ENCODE peak calls at places on chromosomes 16 and 17, in seven cellular contexts. I is ovary, E is GM10248, O is sigmoid colon, J is nephron progenitor cell, K is kidney, N is endodermal cell. T is an unnamed sample.

GRCh38 chr16:57087003-57087402 is 5.4 kb upstream of the CPNE2 start:
- DNase-seq in N (no peak), I (no peak), O (no peak), K (no peak), E (no peak), J (no peak), T (no peak)

GRCh38 chr16:86572041-86572521 is 5.5 kb downstream of the FOXC2 start:
- DNase-seq in K (peak; percentile 29), E (no peak), O (peak; percentile 51), I (no peak), N (peak; percentile 50), J (no peak), T (no peak)

GRCh38 chr16:69928856-69929400 is 22.2 kb upstream of the CLEC18A start:
- DNase-seq in I (no peak), K (no peak), O (no peak), J (no peak), E (no peak), N (no peak), T (no peak)

GRCh38 chr16:4214215-4214621 is 27.7 kb downstream of the SRL start:
- DNase-seq in O (no peak), J (no peak), K (no peak), I (peak; percentile 66), E (no peak), N (no peak), T (no peak)

GRCh38 chr16:50152386-50152806 is 710 bp upstream of the TENT4B start:
- DNase-seq in I (peak; percentile 48), N (peak; percentile 67), K (no peak), O (peak; percentile 76), J (no peak), E (peak; percentile 80), T (no peak)

GRCh38 chr17:57604771-57605733 is 140.0 kb downstream of the CCDC182 start:
- DNase-seq in O (peak; percentile 84), E (peak; percentile 66), J (peak; percentile 20), I (peak; percentile 74), N (no peak), K (peak; percentile 85), T (no peak)

GRCh38 chr17:59756236-59756818 is 48.9 kb downstream of the VMP1 start:
- DNase-seq in J (no peak), N (no peak), E (no peak), O (no peak), I (no peak), K (no peak), T (no peak)

GRCh38 chr17:48276776-48277175 is 153.2 kb downstream of the SKAP1 start:
- DNase-seq in J (no peak), O (no peak), K (no peak), I (no peak), N (no peak), E (no peak), T (no peak)

GRCh38 chr16:2698103-2698870 is 16.0 kb downstream of the KCTD5 start:
- DNase-seq in N (no peak), O (no peak), E (no peak), I (no peak), J (no peak), K (peak; percentile 59), T (no peak)

GRCh38 chr16:77896357-77896972 is 108.1 kb downstream of the VAT1L start:
- DNase-seq in K (no peak), I (no peak), N (no peak), E (no peak), J (no peak), O (no peak), T (no peak)

GRCh38 chr17:33949100-33949499 is 306.0 kb upstream of the CCL2 start:
- DNase-seq in N (peak; percentile 95), O (no peak), K (no peak), J (peak; percentile 37), I (no peak), E (no peak), T (no peak)

GRCh38 chr16:23504076-23504452 is 6.2 kb downstream of the GGA2 start:
- DNase-seq in K (peak; percentile 4), N (no peak), O (no peak), I (no peak), E (no peak), J (no peak), T (no peak)

GRCh38 chr16:68197250-68197649 is 38.7 kb downstream of the ESRP2 start:
- DNase-seq in O (no peak), I (no peak), N (no peak), K (no peak), E (no peak), J (no peak), T (no peak)

GRCh38 chr17:30113213-30113612 is 3.4 kb upstream of the NSRP1 start:
- DNase-seq in K (no peak), I (no peak), N (no peak), O (no peak), J (no peak), E (no peak), T (no peak)

GRCh38 chr17:32626371-32626770 is 139.6 kb downstream of the CDK5R1 start:
- DNase-seq in I (no peak), E (no peak), O (no peak), J (no peak), K (no peak), N (no peak), T (no peak)

GRCh38 chr16:59021751-59022150 is 287.6 kb upstream of the GOT2 start:
- DNase-seq in N (no peak), J (no peak), K (no peak), E (no peak), O (no peak), I (no peak), T (no peak)

GRCh38 chr16:49755291-49755611 is 100.7 kb downstream of the ZNF423 start:
- DNase-seq in O (no peak), E (no peak), I (peak; percentile 48), N (no peak), J (no peak), K (no peak), T (no peak)

GRCh38 chr17:14323522-14323981 is 22.7 kb downstream of the HS3ST3B1 start:
- DNase-seq in E (no peak), O (no peak), J (no peak), N (peak; percentile 69), I (no peak), K (no peak), T (no peak)

GRCh38 chr16:84513111-84514065 is 8.9 kb upstream of the MEAK7 start:
- DNase-seq in K (no peak), J (no peak), N (no peak), I (no peak), O (peak; percentile 11), E (no peak), T (no peak)

GRCh38 chr16:3282103-3282746 is 1.1 kb upstream of the ZNF263 start:
- DNase-seq in J (no peak), I (no peak), E (no peak), N (peak; percentile 90), O (no peak), K (no peak), T (no peak)

GRCh38 chr17:7873051-7873450 is 15.2 kb downstream of the CYB5D1 start:
- DNase-seq in O (no peak), K (no peak), I (no peak), N (peak; percentile 30), J (no peak), E (no peak), T (no peak)

GRCh38 chr17:79017546-79017945 is 6.4 kb upstream of the C1QTNF1 start:
- DNase-seq in K (no peak), E (no peak), N (peak; percentile 63), J (no peak), I (no peak), O (peak; percentile 40), T (no peak)

GRCh38 chr17:79020631-79021301 is 3.2 kb upstream of the C1QTNF1 start:
- DNase-seq in K (no peak), J (no peak), N (peak; percentile 41), O (peak; percentile 44), I (peak; percentile 9), E (no peak), T (no peak)

GRCh38 chr17:79019260-79019630 is 4.7 kb upstream of the C1QTNF1 start:
- DNase-seq in K (no peak), N (no peak), E (no peak), I (no peak), J (no peak), O (no peak), T (no peak)

GRCh38 chr17:79018045-79018695 is 5.8 kb upstream of the C1QTNF1 start:
- DNase-seq in N (peak; percentile 7), K (no peak), I (no peak), E (no peak), O (peak; percentile 52), J (no peak), T (no peak)

GRCh38 chr17:79019631-79020584 is 4.1 kb upstream of the C1QTNF1 start:
- DNase-seq in I (peak; percentile 80), N (peak; percentile 77), E (no peak), O (peak; percentile 85), J (no peak), K (peak; percentile 73), T (no peak)
- TF ChIP-seq CTCF in I (peak; percentile 82), N (peak; percentile 77), E (peak; percentile 37), O (peak; percentile 21), J (peak; percentile 34), K (peak; percentile 50), T (peak; percentile 68)

GRCh38 chr17:5237541-5238016 is 2.9 kb upstream of the SCIMP start:
- DNase-seq in E (peak; percentile 65), K (no peak), O (no peak), N (peak; percentile 94), J (peak; percentile 45), I (peak; percentile 22), T (no peak)
- TF ChIP-seq CTCF in E (peak; percentile 87), K (peak; percentile 58), O (no peak), N (peak; percentile 94), J (peak; percentile 57), I (no peak), T (no peak)

GRCh38 chr16:12904041-12904671 is 2.8 kb downstream of the SHISA9 start:
- DNase-seq in E (no peak), K (no peak), J (peak; percentile 47), I (no peak), O (no peak), N (peak; percentile 76), T (no peak)

GRCh38 chr16:12906765-12907516 is 5.5 kb downstream of the SHISA9 start:
- DNase-seq in I (no peak), O (no peak), N (no peak), K (no peak), J (no peak), E (no peak), T (no peak)

GRCh38 chr16:12903325-12904040 is 2.1 kb downstream of the SHISA9 start:
- DNase-seq in O (no peak), N (peak; percentile 78), K (no peak), E (no peak), J (peak; percentile 56), I (no peak), T (no peak)

GRCh38 chr16:12906271-12906670 is 4.9 kb downstream of the SHISA9 start:
- DNase-seq in N (no peak), J (no peak), E (no peak), K (no peak), I (no peak), O (no peak), T (no peak)

GRCh38 chr16:12907670-12908233 is 6.4 kb downstream of the SHISA9 start:
- DNase-seq in K (no peak), E (no peak), I (no peak), O (no peak), N (peak; percentile 80), J (no peak), T (no peak)
- TF ChIP-seq CTCF in K (no peak), E (no peak), I (no peak), O (no peak), N (peak; percentile 77), J (no peak), T (no peak)

DNA sequence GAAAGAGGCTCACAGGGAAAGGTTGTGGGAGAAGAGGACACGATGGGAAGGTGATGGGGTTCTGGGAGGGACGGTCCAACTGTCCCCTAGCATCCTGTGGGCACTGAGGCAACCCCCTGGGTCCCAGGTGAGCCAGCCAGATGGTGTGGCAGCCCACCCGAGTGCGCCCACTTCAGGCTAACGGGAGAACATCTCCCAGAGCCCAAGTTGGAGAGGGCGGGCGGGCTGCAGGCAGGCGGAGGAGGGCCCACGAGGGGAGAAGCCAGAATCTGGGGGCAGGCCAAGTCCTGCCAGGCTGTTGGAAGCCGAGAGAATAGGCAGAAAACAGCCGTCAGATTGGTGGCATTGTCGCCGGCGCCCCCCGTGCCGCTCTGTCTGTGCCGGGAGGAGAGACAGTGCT is 13.8 kb upstream of the ABCC3 start:
- DNase-seq in O (no peak), E (no peak), K (no peak), N (peak; percentile 93), J (no peak), I (no peak), T (no peak)
- TF ChIP-seq CTCF in O (no peak), E (no peak), K (no peak), N (peak; percentile 76), J (peak; percentile 34), I (no peak), T (no peak)